ENCODE peak calls at places on chromosomes 11 and 22, in nine cellular contexts. K is iris pigment epithelial cell; V is activated CD8-positive, alpha-beta memory T cell treated with anti-CD3 and anti-CD28 coated beads for 1 hour; P is NCI-H2081 treated with DMSO at 0.1 percent for 48 hours; S is lower leg skin; G is fibroblast of mammary gland; B is stimulated activated CD8-positive, alpha-beta memory T cell treated with anti-CD3 and anti-CD28 coated beads, Interleukin-15, amount 100 ng/mL, for 1 hour; M is stomach; Q is AG04450. W is an unnamed sample.
A peak's percentile ranks its signal among the peaks of the same experiment; 100 is the strongest.

GRCh38 chr11:116217006-116217405 is 555.8 kb downstream of the BUD13 start:
- DNase-seq in V (no peak), K (peak; percentile 44), Q (no peak), P (peak; percentile 28), G (peak; percentile 39), M (no peak), S (no peak), B (no peak), W (peak; percentile 43)

GRCh38 chr22:37331034-37331428 is 48.7 kb downstream of the CYTH4 start:
- DNase-seq in V (no peak), P (no peak), S (no peak), Q (peak; percentile 32), K (peak; percentile 70), G (peak; percentile 78), M (no peak), B (no peak), W (peak; percentile 51)

GRCh38 chr11:35334385-35335090 is 84.8 kb downstream of the SLC1A2 start:
- DNase-seq in S (no peak), V (no peak), B (no peak), Q (no peak), M (no peak), K (no peak), G (peak; percentile 78), P (no peak), W (peak; percentile 70)

GRCh38 chr22:29044657-29045176 is 16.9 kb downstream of the C22orf31 start:
- DNase-seq in G (peak; percentile 88), K (peak; percentile 92), S (no peak), B (no peak), Q (no peak), V (no peak), M (no peak), P (no peak), W (peak; percentile 76)

GRCh38 chr11:83156150-83156995 is 558 bp upstream of the PCF11 start:
- DNase-seq in S (peak; percentile 99), B (peak; percentile 94), M (peak; percentile 99), P (peak; percentile 99), K (peak; percentile 49), G (peak; percentile 100), V (peak; percentile 93), Q (peak; percentile 100), W (peak; percentile 100)

GRCh38 chr22:42196454-42196853 is 65.8 kb upstream of the CYP2D6 start:
- DNase-seq in S (no peak), P (no peak), K (no peak), M (no peak), B (no peak), V (no peak), Q (no peak), G (no peak), W (no peak)

GRCh38 chr11:45155058-45155551 is 8.7 kb downstream of the PRDM11 start:
- DNase-seq in G (peak; percentile 20), S (no peak), Q (no peak), V (no peak), M (peak; percentile 19), B (no peak), K (no peak), P (no peak), W (peak; percentile 8)

GRCh38 chr11:83441171-83441570 is 155.0 kb upstream of the CCDC90B start:
- DNase-seq in S (no peak), P (no peak), Q (no peak), V (no peak), K (no peak), B (no peak), G (no peak), M (no peak), W (no peak)

GRCh38 chr11:69625476-69625875 is 15.5 kb upstream of the CCND1 start:
- DNase-seq in S (no peak), K (no peak), Q (no peak), V (no peak), P (no peak), B (no peak), G (no peak), M (no peak), W (no peak)

GRCh38 chr22:32828561-32828960 is 27.1 kb downstream of the TIMP3 start:
- DNase-seq in M (no peak), K (no peak), V (no peak), S (no peak), P (no peak), Q (no peak), G (no peak), B (no peak), W (no peak)

GRCh38 chr22:36413022-36413770 is 25.4 kb upstream of the MYH9 start:
- DNase-seq in Q (no peak), P (no peak), G (no peak), M (no peak), K (no peak), V (no peak), S (no peak), B (no peak), W (no peak)

GRCh38 chr11:71302911-71303310 is 50.5 kb upstream of the SHANK2 start:
- DNase-seq in K (no peak), V (no peak), S (no peak), B (no peak), P (no peak), M (peak; percentile 14), Q (no peak), G (no peak), W (no peak)

GRCh38 chr11:122661182-122661945 is 5.8 kb downstream of the UBASH3B start:
- DNase-seq in V (no peak), P (peak; percentile 42), Q (no peak), G (no peak), S (no peak), K (no peak), M (no peak), B (no peak), W (peak; percentile 66)

GRCh38 chr22:37811867-37812266 is 4.1 kb downstream of the GCAT start:
- DNase-seq in B (no peak), P (no peak), S (no peak), V (no peak), M (no peak), Q (no peak), K (no peak), G (no peak), W (no peak)

GRCh38 chr11:47905358-47906059 is 57.4 kb upstream of the NUP160 start:
- DNase-seq in G (no peak), P (no peak), K (peak; percentile 98), M (no peak), B (no peak), V (no peak), Q (no peak), S (no peak), W (peak; percentile 69)

GRCh38 chr11:125515102-125515439 is 19.0 kb upstream of the FEZ1 start:
- DNase-seq in P (no peak), S (no peak), Q (no peak), G (no peak), V (no peak), M (no peak), K (no peak), B (no peak), W (no peak)

GRCh38 chr11:128734439-128735224 is 40.8 kb downstream of the FLI1 start:
- DNase-seq in G (no peak), B (no peak), P (no peak), V (no peak), Q (no peak), K (no peak), M (peak; percentile 50), S (no peak), W (no peak)

GRCh38 chr11:134170177-134170908 is 53.4 kb downstream of the NCAPD3 start:
- DNase-seq in S (no peak), V (no peak), Q (no peak), P (no peak), B (no peak), M (no peak), K (no peak), G (no peak), W (no peak)

GRCh38 chr22:37633693-37634504 is 5.6 kb upstream of the SH3BP1 start:
- DNase-seq in B (no peak), K (peak; percentile 73), G (peak; percentile 80), M (peak; percentile 86), V (no peak), P (no peak), Q (peak; percentile 84), S (peak; percentile 69), W (peak; percentile 90)

GRCh38 chr11:75667831-75668507 is 869 bp downstream of the MAP6 start:
- DNase-seq in M (peak; percentile 33), S (no peak), K (peak; percentile 26), B (no peak), Q (no peak), P (no peak), G (peak; percentile 20), V (no peak), W (no peak)

GRCh38 chr11:19193916-19194315 is 7.9 kb downstream of the CSRP3 start:
- DNase-seq in M (no peak), G (no peak), P (no peak), K (peak; percentile 39), S (no peak), Q (no peak), V (no peak), B (no peak), W (no peak)

GRCh38 chr11:94000641-94001040 is 20.5 kb upstream of the HEPHL1 start:
- DNase-seq in M (no peak), K (no peak), P (no peak), G (peak; percentile 45), B (no peak), S (no peak), Q (no peak), V (no peak), W (no peak)

GRCh38 chr11:1851437-1852180 is 1.3 kb upstream of the LSP1 start:
- DNase-seq in B (no peak), V (no peak), K (no peak), M (no peak), S (no peak), P (no peak), G (no peak), Q (no peak), W (no peak)

GRCh38 chr11:118929496-118930151 is 3.9 kb upstream of the BCL9L start:
- DNase-seq in M (peak; percentile 93), K (peak; percentile 80), G (peak; percentile 71), Q (no peak), V (peak; percentile 55), S (peak; percentile 88), B (no peak), P (no peak), W (peak; percentile 88)

GRCh38 chr11:47216141-47216798 is 1.5 kb downstream of the DDB2 start:
- DNase-seq in G (peak; percentile 79), B (peak; percentile 27), S (peak; percentile 57), P (no peak), Q (no peak), V (peak; percentile 38), M (peak; percentile 69), K (peak; percentile 86), W (peak; percentile 72)

GRCh38 chr11:27663294-27663693 is 37.0 kb downstream of the BDNF start:
- DNase-seq in B (no peak), Q (no peak), S (no peak), G (no peak), P (no peak), V (no peak), M (no peak), K (peak; percentile 45), W (no peak)

GRCh38 chr22:38871360-38872171 is 450 bp downstream of the CBX6 start:
- DNase-seq in B (no peak), G (no peak), P (no peak), M (peak; percentile 25), Q (no peak), K (peak; percentile 18), V (peak; percentile 15), S (no peak), W (peak; percentile 20)

GRCh38 chr22:47307326-47307725 is 544.9 kb downstream of the TBC1D22A start:
- DNase-seq in M (no peak), S (no peak), Q (peak; percentile 13), K (peak; percentile 37), V (no peak), G (peak; percentile 55), B (no peak), P (no peak), W (peak; percentile 38)

GRCh38 chr11:16511109-16511806 is 154.9 kb upstream of the SOX6 start:
- DNase-seq in B (no peak), P (no peak), Q (peak; percentile 81), M (no peak), V (no peak), G (peak; percentile 10), S (no peak), K (peak; percentile 47), W (peak; percentile 52)

W was measured in fibroblast of villous mesenchyme.